ENCODE peak calls at places on chromosome 4, in six cellular contexts. Y, T, W, K, B and P are unnamed samples.

GRCh38 chr4:70531981-70532380 is 13.6 kb downstream of the AMTN start:
- DNase-seq in K (no peak), W (no peak), Y (no peak), B (no peak), T (no peak), P (no peak)

GRCh38 chr4:41321216-41321945 is 64.7 kb downstream of the UCHL1 start:
- DNase-seq in W (no peak), K (no peak), B (no peak), Y (no peak), T (no peak), P (no peak)

GRCh38 chr4:53598901-53599300 is 7.6 kb upstream of the LNX1 start:
- DNase-seq in Y (no peak), W (peak; percentile 31), K (no peak), T (no peak), B (no peak), P (no peak)

GRCh38 chr4:76147454-76148141 is 599 bp downstream of the NUP54 start:
- DNase-seq in K (peak; percentile 73), B (peak; percentile 77), Y (peak; percentile 95), W (peak; percentile 82), T (no peak), P (no peak)

GRCh38 chr4:170374770-170375169 is 285.0 kb upstream of the AADAT start:
- DNase-seq in B (peak; percentile 11), Y (peak; percentile 64), K (peak; percentile 44), T (no peak), W (no peak), P (no peak)

GRCh38 chr4:137892134-137892533 is 350.0 kb downstream of the SLC7A11 start:
- DNase-seq in T (peak; percentile 40), W (peak; percentile 9), B (no peak), K (no peak), Y (no peak), P (no peak)

GRCh38 chr4:153639556-153640475 is 44.3 kb upstream of the TLR2 start:
- DNase-seq in K (no peak), W (no peak), B (no peak), Y (no peak), T (no peak), P (no peak)

GRCh38 chr4:85107553-85107952 is 141.1 kb upstream of the WDFY3 start:
- DNase-seq in K (no peak), Y (no peak), W (no peak), T (no peak), B (no peak), P (no peak)

GRCh38 chr4:83771113-83771705 is 235.3 kb downstream of the GPAT3 start:
- DNase-seq in W (peak; percentile 59), T (peak; percentile 45), Y (peak; percentile 70), K (no peak), B (peak; percentile 48), P (peak; percentile 13)

GRCh38 chr4:70994069-70994366 is 569 bp downstream of the DCK start:
- DNase-seq in B (no peak), T (no peak), K (no peak), W (no peak), Y (no peak), P (no peak)

GRCh38 chr4:14767142-14767541 is 235.1 kb upstream of the CPEB2 start:
- DNase-seq in T (no peak), B (no peak), K (no peak), W (no peak), Y (no peak), P (no peak)

GRCh38 chr4:88112856-88113255 is 45.6 kb downstream of the ABCG2 start:
- DNase-seq in Y (no peak), K (no peak), B (no peak), W (no peak), T (no peak), P (no peak)

GRCh38 chr4:5751918-5752802 is 41.2 kb downstream of the EVC start:
- DNase-seq in T (no peak), K (no peak), B (no peak), W (peak; percentile 72), Y (peak; percentile 73), P (peak; percentile 32)

GRCh38 chr4:6019316-6020263 is 1.4 kb upstream of the C4orf50 start:
- DNase-seq in B (peak; percentile 72), T (peak; percentile 4), W (peak; percentile 51), K (no peak), Y (peak; percentile 76), P (peak; percentile 19)

GRCh38 chr4:77990904-77991358 is 66.2 kb upstream of the FRAS1 start:
- DNase-seq in B (no peak), Y (no peak), T (no peak), K (no peak), W (no peak), P (no peak)

GRCh38 chr4:20359692-20360091 is 108.0 kb downstream of the SLIT2 start:
- DNase-seq in T (no peak), Y (no peak), K (no peak), W (no peak), B (no peak), P (no peak)

GRCh38 chr4:185847352-185848078 is 35.5 kb upstream of the SORBS2 start:
- DNase-seq in W (peak; percentile 81), Y (no peak), T (peak; percentile 57), B (peak; percentile 50), K (no peak), P (no peak)

GRCh38 chr4:57249083-57249482 is 138.9 kb upstream of the IGFBP7 start:
- DNase-seq in B (no peak), Y (no peak), K (no peak), T (no peak), W (peak; percentile 43), P (peak; percentile 67)

GRCh38 chr4:145034727-145035211 is 63.2 kb downstream of the ANAPC10 start:
- DNase-seq in K (no peak), T (peak; percentile 14), W (peak; percentile 34), Y (no peak), B (peak; percentile 2), P (no peak)

GRCh38 chr4:142097015-142097414 is 460.6 kb downstream of the IL15 start:
- DNase-seq in W (no peak), T (no peak), K (no peak), Y (no peak), B (no peak), P (no peak)

GRCh38 chr4:128538111-128538882 is 250.7 kb upstream of the PGRMC2 start:
- DNase-seq in B (no peak), K (no peak), T (no peak), Y (no peak), W (no peak), P (no peak)

GRCh38 chr4:113236916-113237315 is 187.5 kb downstream of the ANK2 start:
- DNase-seq in W (no peak), Y (no peak), T (no peak), B (no peak), K (no peak), P (no peak)

GRCh38 chr4:153083447-153083921 is 120.8 kb upstream of the TRIM2 start:
- DNase-seq in K (peak; percentile 30), W (peak; percentile 84), B (peak; percentile 84), Y (peak; percentile 68), T (peak; percentile 64), P (peak; percentile 52)

GRCh38 chr4:183332447-183332846 is 10.2 kb upstream of the CLDN24 start:
- DNase-seq in B (no peak), T (no peak), W (no peak), Y (no peak), K (no peak), P (no peak)

GRCh38 chr4:91113130-91113706 is 986.0 kb downstream of the CCSER1 start:
- DNase-seq in Y (no peak), W (peak; percentile 51), K (no peak), B (peak; percentile 4), T (no peak), P (no peak)

GRCh38 chr4:5995901-5996623 is 22.2 kb downstream of the C4orf50 start:
- DNase-seq in K (no peak), B (no peak), Y (no peak), T (no peak), W (no peak), P (no peak)

GRCh38 chr4:24763631-24764302 is 31.6 kb upstream of the SOD3 start:
- DNase-seq in B (no peak), Y (no peak), K (no peak), W (no peak), T (no peak), P (peak; percentile 86)

GRCh38 chr4:42132099-42132498 is 20.4 kb downstream of the BEND4 start:
- DNase-seq in W (no peak), Y (no peak), K (no peak), B (no peak), T (no peak), P (no peak)

GRCh38 chr4:81466841-81467671 is 4.7 kb downstream of the RASGEF1B start:
- DNase-seq in K (peak; percentile 55), B (peak; percentile 75), W (peak; percentile 82), Y (peak; percentile 72), T (peak; percentile 26), P (peak; percentile 29)

GRCh38 chr4:124953059-124953850 is 240.7 kb upstream of the ANKRD50 start:
- DNase-seq in K (no peak), T (no peak), B (no peak), Y (no peak), W (peak; percentile 88), P (peak; percentile 30)

GRCh38 chr4:112167790-112168189 is 22.5 kb downstream of the FAM241A start:
- DNase-seq in W (no peak), T (no peak), K (no peak), Y (no peak), B (no peak), P (no peak)

GRCh38 chr4:22500128-22500611 is 15.7 kb downstream of the ADGRA3 start:
- DNase-seq in Y (no peak), K (no peak), W (no peak), T (no peak), B (peak; percentile 62), P (no peak)

GRCh38 chr4:174702974-174703478 is 126.0 kb downstream of the GLRA3 start:
- DNase-seq in T (no peak), Y (no peak), B (no peak), K (no peak), W (peak; percentile 32), P (peak; percentile 15)

GRCh38 chr4:183987529-183987946 is 82.4 kb downstream of the STOX2 start:
- DNase-seq in T (no peak), K (no peak), Y (peak; percentile 30), W (peak; percentile 82), B (no peak), P (peak; percentile 44)

GRCh38 chr4:16897351-16897750 is 1.1 kb downstream of the LDB2 start:
- DNase-seq in B (no peak), W (peak; percentile 17), Y (no peak), T (peak; percentile 42), K (no peak), P (no peak)

GRCh38 chr4:111466821-111467605 is 678.2 kb upstream of the FAM241A start:
- DNase-seq in Y (no peak), K (no peak), T (no peak), B (no peak), W (no peak), P (no peak)

GRCh38 chr4:173191623-173192041 is 23.0 kb downstream of the GALNT7 start:
- DNase-seq in B (peak; percentile 87), W (no peak), Y (no peak), T (peak; percentile 72), K (no peak), P (no peak)